ENCODE peak calls at places on chromosomes 3 and 15, in seven cellular contexts. P, N, Z, H, E, W and T are unnamed samples.

GRCh38 chr15:39556461-39556860 is 24.4 kb upstream of the THBS1 start:
- DNase-seq in P (no peak), N (no peak), Z (no peak), H (no peak), E (peak), W (no peak), T (no peak)

GRCh38 chr3:181581651-181582050 is 130.1 kb upstream of the SOX2 start:
- DNase-seq in P (no peak), N (no peak), Z (no peak), H (no peak), E (no peak), W (no peak), T (no peak)

GRCh38 chr3:127970966-127971592 is 56.0 kb downstream of the KBTBD12 start:
- DNase-seq in P (peak), N (no peak), Z (no peak), H (peak), E (peak), W (no peak), T (peak)

GRCh38 chr3:62135731-62136130 is 237.6 kb downstream of the FEZF2 start:
- DNase-seq in P (no peak), N (no peak), Z (no peak), H (no peak), E (no peak), W (no peak), T (no peak)

GRCh38 chr15:37019479-37020433 is 80.6 kb downstream of the MEIS2 start:
- DNase-seq in P (peak), N (no peak), Z (no peak), H (no peak), E (no peak), W (no peak), T (no peak)

GRCh38 chr3:173993299-173993698 is 595.8 kb downstream of the NLGN1 start:
- DNase-seq in P (no peak), N (no peak), Z (no peak), H (no peak), E (peak), W (no peak), T (no peak)

GRCh38 chr15:82021992-82022391 is 23.8 kb downstream of the MEX3B start:
- DNase-seq in P (no peak), N (no peak), Z (no peak), H (no peak), E (peak), W (no peak), T (no peak)

GRCh38 chr15:92600902-92601301 is 54.7 kb downstream of the FAM174B start:
- DNase-seq in P (no peak), N (no peak), Z (no peak), H (no peak), E (no peak), W (peak), T (no peak)

GRCh38 chr3:171871392-171872274 is 28.5 kb downstream of the TMEM212 start:
- DNase-seq in P (no peak), N (no peak), Z (no peak), H (no peak), E (no peak), W (no peak), T (no peak)

GRCh38 chr3:140092883-140093536 is 158.0 kb downstream of the CLSTN2 start:
- DNase-seq in P (no peak), N (peak), Z (no peak), H (no peak), E (no peak), W (no peak), T (no peak)

GRCh38 chr3:184751204-184751809 is 39.4 kb upstream of the MAGEF1 start:
- DNase-seq in P (no peak), N (no peak), Z (no peak), H (no peak), E (no peak), W (no peak), T (no peak)

GRCh38 chr15:74983725-74984231 is 11.6 kb upstream of the SCAMP5 start:
- DNase-seq in P (no peak), N (no peak), Z (peak), H (no peak), E (peak), W (no peak), T (no peak)

GRCh38 chr3:17749281-17749680 is 6.8 kb upstream of the TBC1D5 start:
- DNase-seq in P (no peak), N (no peak), Z (no peak), H (no peak), E (no peak), W (no peak), T (no peak)

GRCh38 chr15:92444631-92445030 is 51.0 kb downstream of the ST8SIA2 start:
- DNase-seq in P (no peak), N (no peak), Z (no peak), H (no peak), E (no peak), W (peak), T (no peak)

GRCh38 chr3:54756330-54756731 is 171.5 kb downstream of the LRTM1 start:
- DNase-seq in P (no peak), N (no peak), Z (no peak), H (no peak), E (no peak), W (no peak), T (no peak)

GRCh38 chr15:28977377-28978010 is 91.7 kb downstream of the APBA2 start:
- DNase-seq in P (peak), N (no peak), Z (no peak), H (peak), E (peak), W (peak), T (no peak)

GRCh38 chr3:12966847-12967750 is 106.1 kb downstream of the IQSEC1 start:
- DNase-seq in P (no peak), N (no peak), Z (peak), H (no peak), E (peak), W (peak), T (peak)

GRCh38 chr3:98657429-98657828 is 64.0 kb upstream of the CPOX start:
- DNase-seq in P (no peak), N (peak), Z (peak), H (no peak), E (no peak), W (peak), T (peak)

GRCh38 chr15:44584162-44584749 is 47.3 kb downstream of the EIF3J start:
- DNase-seq in P (peak), N (peak), Z (peak), H (no peak), E (no peak), W (peak), T (peak)

GRCh38 chr3:39065197-39065596 is 13.4 kb downstream of the WDR48 start:
- DNase-seq in P (no peak), N (peak), Z (peak), H (no peak), E (peak), W (no peak), T (peak)

GRCh38 chr15:45522931-45523331 is 376 bp upstream of the SLC30A4 start:
- DNase-seq in P (peak), N (peak), Z (no peak), H (no peak), E (peak), W (no peak), T (no peak)

GRCh38 chr15:83565553-83566159 is 88.3 kb upstream of the ADAMTSL3 start:
- DNase-seq in P (no peak), N (no peak), Z (no peak), H (no peak), E (peak), W (no peak), T (no peak)

GRCh38 chr3:131738095-131738494 is 235.3 kb upstream of the MRPL3 start:
- DNase-seq in P (no peak), N (no peak), Z (no peak), H (no peak), E (no peak), W (no peak), T (no peak)

GRCh38 chr3:115386347-115386746 is 237.0 kb upstream of the GAP43 start:
- DNase-seq in P (no peak), N (no peak), Z (no peak), H (no peak), E (no peak), W (no peak), T (no peak)

GRCh38 chr3:17771177-17772048 is 29.0 kb upstream of the TBC1D5 start:
- DNase-seq in P (no peak), N (no peak), Z (no peak), H (no peak), E (no peak), W (no peak), T (no peak)

GRCh38 chr3:115330406-115330805 is 183.3 kb upstream of the ZBTB20 start:
- DNase-seq in P (no peak), N (no peak), Z (no peak), H (no peak), E (no peak), W (no peak), T (no peak)

GRCh38 chr3:16240229-16241023 is 24.3 kb downstream of the DPH3 start:
- DNase-seq in P (peak), N (no peak), Z (no peak), H (no peak), E (peak), W (no peak), T (no peak)

GRCh38 chr15:38316311-38316710 is 63.7 kb downstream of the SPRED1 start:
- DNase-seq in P (no peak), N (no peak), Z (no peak), H (no peak), E (no peak), W (no peak), T (no peak)

GRCh38 chr3:48636149-48636548 is 888 bp upstream of the SLC26A6 start:
- DNase-seq in P (no peak), N (no peak), Z (no peak), H (no peak), E (no peak), W (no peak), T (no peak)

GRCh38 chr15:61393949-61394348 is 164.8 kb upstream of the RORA start:
- DNase-seq in P (no peak), N (no peak), Z (no peak), H (no peak), E (no peak), W (no peak), T (no peak)

GRCh38 chr3:74410276-74410941 is 204.1 kb downstream of the CNTN3 start:
- DNase-seq in P (no peak), N (no peak), Z (no peak), H (no peak), E (no peak), W (no peak), T (no peak)

GRCh38 chr3:49098910-49099630 is 5.2 kb upstream of the QRICH1 start:
- DNase-seq in P (no peak), N (no peak), Z (no peak), H (no peak), E (no peak), W (peak), T (no peak)

GRCh38 chr3:71168043-71168720 is 415.3 kb downstream of the FOXP1 start:
- DNase-seq in P (no peak), N (no peak), Z (no peak), H (no peak), E (no peak), W (no peak), T (no peak)